ENCODE peak calls at places on chromosomes 5 and 9, in ten cellular contexts. One of them, this sample, is unnamed.
A peak's percentile ranks its signal among the peaks of the same experiment; 100 is the strongest.

GRCh38 chr5:176388003-176388340 is 426 bp downstream of the NOP16 start:
- DNase-seq in hepatocyte: peak; percentile 40
- DNase-seq in upper lobe of left lung: no peak
- DNase-seq in SK-N-SH: peak; percentile 65
- DNase-seq in spleen: no peak
- DNase-seq in CD4-positive, alpha-beta memory T cell: no peak
- DNase-seq in endodermal cell: peak; percentile 68
- DNase-seq in OCI-LY7: peak; percentile 37
- DNase-seq in astrocyte: peak; percentile 3
- DNase-seq in suprapubic skin: no peak
- DNase-seq in this sample: no peak

GRCh38 chr5:146151970-146152369 is 30.5 kb downstream of the LARS1 start:
- DNase-seq in hepatocyte: no peak
- DNase-seq in suprapubic skin: no peak
- DNase-seq in upper lobe of left lung: no peak
- DNase-seq in endodermal cell: no peak
- DNase-seq in OCI-LY7: no peak
- DNase-seq in astrocyte: no peak
- DNase-seq in spleen: no peak
- DNase-seq in SK-N-SH: no peak
- DNase-seq in CD4-positive, alpha-beta memory T cell: no peak
- DNase-seq in this sample: no peak

GRCh38 chr5:108736855-108737254 is 10.8 kb upstream of the FER start:
- DNase-seq in CD4-positive, alpha-beta memory T cell: no peak
- DNase-seq in spleen: no peak
- DNase-seq in endodermal cell: no peak
- DNase-seq in upper lobe of left lung: no peak
- DNase-seq in astrocyte: no peak
- DNase-seq in OCI-LY7: no peak
- DNase-seq in suprapubic skin: no peak
- DNase-seq in SK-N-SH: no peak
- DNase-seq in hepatocyte: no peak
- DNase-seq in this sample: no peak

GRCh38 chr5:157189223-157189622 is 8.6 kb downstream of the ITK start:
- DNase-seq in spleen: no peak
- DNase-seq in SK-N-SH: no peak
- DNase-seq in suprapubic skin: no peak
- DNase-seq in astrocyte: no peak
- DNase-seq in OCI-LY7: no peak
- DNase-seq in endodermal cell: no peak
- DNase-seq in upper lobe of left lung: no peak
- DNase-seq in CD4-positive, alpha-beta memory T cell: no peak
- DNase-seq in hepatocyte: no peak
- DNase-seq in this sample: no peak

GRCh38 chr5:15885156-15885555 is 294.4 kb downstream of the MARCHF11 start:
- DNase-seq in CD4-positive, alpha-beta memory T cell: no peak
- DNase-seq in OCI-LY7: no peak
- DNase-seq in spleen: no peak
- DNase-seq in endodermal cell: no peak
- DNase-seq in suprapubic skin: no peak
- DNase-seq in astrocyte: peak; percentile 78
- DNase-seq in SK-N-SH: no peak
- DNase-seq in upper lobe of left lung: no peak
- DNase-seq in hepatocyte: no peak
- DNase-seq in this sample: no peak

GRCh38 chr9:127915801-127916664 is 808 bp downstream of the ST6GALNAC4 start:
- DNase-seq in upper lobe of left lung: no peak
- DNase-seq in spleen: peak; percentile 88
- DNase-seq in OCI-LY7: peak; percentile 96
- DNase-seq in hepatocyte: no peak
- DNase-seq in CD4-positive, alpha-beta memory T cell: no peak
- DNase-seq in suprapubic skin: no peak
- DNase-seq in astrocyte: no peak
- DNase-seq in SK-N-SH: no peak
- DNase-seq in endodermal cell: peak; percentile 59
- DNase-seq in this sample: peak; percentile 43

GRCh38 chr9:91163773-91164471 is 197.8 kb downstream of the AUH start:
- DNase-seq in spleen: peak; percentile 89
- DNase-seq in endodermal cell: peak; percentile 38
- DNase-seq in OCI-LY7: peak; percentile 45
- DNase-seq in hepatocyte: no peak
- DNase-seq in CD4-positive, alpha-beta memory T cell: no peak
- DNase-seq in upper lobe of left lung: no peak
- DNase-seq in astrocyte: no peak
- DNase-seq in SK-N-SH: no peak
- DNase-seq in suprapubic skin: peak; percentile 55
- DNase-seq in this sample: no peak

GRCh38 chr9:4333231-4333740 is 33.4 kb upstream of the GLIS3 start:
- DNase-seq in endodermal cell: no peak
- DNase-seq in suprapubic skin: no peak
- DNase-seq in CD4-positive, alpha-beta memory T cell: no peak
- DNase-seq in OCI-LY7: no peak
- DNase-seq in hepatocyte: no peak
- DNase-seq in spleen: no peak
- DNase-seq in SK-N-SH: no peak
- DNase-seq in upper lobe of left lung: no peak
- DNase-seq in astrocyte: no peak
- DNase-seq in this sample: no peak

GRCh38 chr5:87121315-87122170 is 146.1 kb upstream of the RASA1 start:
- DNase-seq in SK-N-SH: no peak
- DNase-seq in astrocyte: peak; percentile 92
- DNase-seq in upper lobe of left lung: no peak
- DNase-seq in CD4-positive, alpha-beta memory T cell: peak; percentile 43
- DNase-seq in spleen: no peak
- DNase-seq in suprapubic skin: no peak
- DNase-seq in endodermal cell: no peak
- DNase-seq in hepatocyte: no peak
- DNase-seq in OCI-LY7: peak; percentile 20
- DNase-seq in this sample: peak; percentile 31

GRCh38 chr5:87119588-87119987 is 148.1 kb upstream of the RASA1 start:
- DNase-seq in CD4-positive, alpha-beta memory T cell: no peak
- DNase-seq in OCI-LY7: no peak
- DNase-seq in SK-N-SH: no peak
- DNase-seq in endodermal cell: no peak
- DNase-seq in upper lobe of left lung: no peak
- DNase-seq in suprapubic skin: no peak
- DNase-seq in spleen: no peak
- DNase-seq in hepatocyte: no peak
- DNase-seq in astrocyte: no peak
- DNase-seq in this sample: no peak

GRCh38 chr5:87122171-87122977 is 145.3 kb upstream of the RASA1 start:
- DNase-seq in upper lobe of left lung: no peak
- DNase-seq in SK-N-SH: no peak
- DNase-seq in OCI-LY7: no peak
- DNase-seq in astrocyte: no peak
- DNase-seq in endodermal cell: no peak
- DNase-seq in hepatocyte: no peak
- DNase-seq in suprapubic skin: no peak
- DNase-seq in CD4-positive, alpha-beta memory T cell: no peak
- DNase-seq in spleen: no peak
- DNase-seq in this sample: no peak

GRCh38 chr5:87116821-87117512 is 150.7 kb upstream of the RASA1 start:
- DNase-seq in CD4-positive, alpha-beta memory T cell: no peak
- DNase-seq in endodermal cell: no peak
- DNase-seq in suprapubic skin: no peak
- DNase-seq in hepatocyte: no peak
- DNase-seq in spleen: no peak
- DNase-seq in OCI-LY7: no peak
- DNase-seq in upper lobe of left lung: no peak
- DNase-seq in astrocyte: peak; percentile 24
- DNase-seq in SK-N-SH: no peak
- DNase-seq in this sample: no peak

GRCh38 chr5:87120518-87121314 is 147.0 kb upstream of the RASA1 start:
- DNase-seq in SK-N-SH: no peak
- DNase-seq in CD4-positive, alpha-beta memory T cell: peak; percentile 11
- DNase-seq in endodermal cell: no peak
- DNase-seq in suprapubic skin: no peak
- DNase-seq in spleen: no peak
- DNase-seq in OCI-LY7: no peak
- DNase-seq in hepatocyte: no peak
- DNase-seq in astrocyte: peak; percentile 97
- DNase-seq in upper lobe of left lung: no peak
- DNase-seq in this sample: peak; percentile 9
- H3K4me1 ChIP-seq in SK-N-SH: no peaks in the 10 kb centered on the region
- H3K4me1 ChIP-seq in CD4-positive, alpha-beta memory T cell: peaks cover 37% of the 10 kb centered on the region
- H3K4me1 ChIP-seq in endodermal cell: no peaks in the 10 kb centered on the region
- H3K4me1 ChIP-seq in suprapubic skin: peaks cover 17% of the 10 kb centered on the region
- H3K4me1 ChIP-seq in spleen: peaks cover 20% of the 10 kb centered on the region
- H3K4me1 ChIP-seq in OCI-LY7: peaks cover 22% of the 10 kb centered on the region
- H3K4me1 ChIP-seq in hepatocyte: no peaks in the 10 kb centered on the region
- H3K4me1 ChIP-seq in astrocyte: peaks cover 26% of the 10 kb centered on the region
- H3K4me1 ChIP-seq in upper lobe of left lung: peaks cover 5% of the 10 kb centered on the region
- H3K4me1 ChIP-seq in this sample: peaks cover 22% of the 10 kb centered on the region

GRCh38 chr9:130873966-130874365 is 22.6 kb downstream of the QRFP start:
- DNase-seq in OCI-LY7: no peak
- DNase-seq in SK-N-SH: no peak
- DNase-seq in hepatocyte: no peak
- DNase-seq in upper lobe of left lung: no peak
- DNase-seq in suprapubic skin: no peak
- DNase-seq in spleen: no peak
- DNase-seq in CD4-positive, alpha-beta memory T cell: no peak
- DNase-seq in endodermal cell: no peak
- DNase-seq in astrocyte: no peak
- DNase-seq in this sample: no peak

GRCh38 chr9:130874783-130875182 is 21.8 kb downstream of the QRFP start:
- DNase-seq in endodermal cell: no peak
- DNase-seq in suprapubic skin: no peak
- DNase-seq in astrocyte: no peak
- DNase-seq in upper lobe of left lung: no peak
- DNase-seq in spleen: no peak
- DNase-seq in hepatocyte: no peak
- DNase-seq in SK-N-SH: no peak
- DNase-seq in CD4-positive, alpha-beta memory T cell: no peak
- DNase-seq in OCI-LY7: no peak
- DNase-seq in this sample: no peak

GRCh38 chr9:130878295-130878694 is 18.3 kb downstream of the QRFP start:
- DNase-seq in spleen: no peak
- DNase-seq in suprapubic skin: no peak
- DNase-seq in hepatocyte: no peak
- DNase-seq in upper lobe of left lung: no peak
- DNase-seq in astrocyte: no peak
- DNase-seq in SK-N-SH: no peak
- DNase-seq in endodermal cell: no peak
- DNase-seq in CD4-positive, alpha-beta memory T cell: no peak
- DNase-seq in OCI-LY7: no peak
- DNase-seq in this sample: no peak

GRCh38 chr9:130879863-130880411 is 16.7 kb downstream of the QRFP start:
- DNase-seq in endodermal cell: no peak
- DNase-seq in astrocyte: no peak
- DNase-seq in OCI-LY7: no peak
- DNase-seq in upper lobe of left lung: no peak
- DNase-seq in suprapubic skin: no peak
- DNase-seq in spleen: no peak
- DNase-seq in CD4-positive, alpha-beta memory T cell: no peak
- DNase-seq in hepatocyte: no peak
- DNase-seq in SK-N-SH: no peak
- DNase-seq in this sample: no peak

GRCh38 chr9:130877300-130877699 is 19.3 kb downstream of the QRFP start:
- DNase-seq in spleen: no peak
- DNase-seq in endodermal cell: no peak
- DNase-seq in SK-N-SH: no peak
- DNase-seq in upper lobe of left lung: no peak
- DNase-seq in astrocyte: no peak
- DNase-seq in suprapubic skin: no peak
- DNase-seq in hepatocyte: no peak
- DNase-seq in OCI-LY7: no peak
- DNase-seq in CD4-positive, alpha-beta memory T cell: no peak
- DNase-seq in this sample: no peak
- H3K36me3 ChIP-seq in spleen: peaks cover 100% of the 10 kb centered on the region
- H3K36me3 ChIP-seq in endodermal cell: peaks cover 83% of the 10 kb centered on the region
- H3K36me3 ChIP-seq in SK-N-SH: peaks cover 77% of the 10 kb centered on the region
- H3K36me3 ChIP-seq in upper lobe of left lung: peaks cover 27% of the 10 kb centered on the region
- H3K36me3 ChIP-seq in astrocyte: peaks cover 77% of the 10 kb centered on the region
- H3K36me3 ChIP-seq in suprapubic skin: peaks cover 96% of the 10 kb centered on the region
- H3K36me3 ChIP-seq in hepatocyte: no peaks in the 10 kb centered on the region
- H3K36me3 ChIP-seq in OCI-LY7: peaks cover 23% of the 10 kb centered on the region
- H3K36me3 ChIP-seq in CD4-positive, alpha-beta memory T cell: peaks cover 42% of the 10 kb centered on the region
- H3K36me3 ChIP-seq in this sample: peaks cover 11% of the 10 kb centered on the region

GRCh38 chr9:125655074-125655633 is 51.9 kb downstream of the MAPKAP1 start:
- DNase-seq in spleen: no peak
- DNase-seq in SK-N-SH: no peak
- DNase-seq in endodermal cell: no peak
- DNase-seq in astrocyte: no peak
- DNase-seq in CD4-positive, alpha-beta memory T cell: no peak
- DNase-seq in upper lobe of left lung: no peak
- DNase-seq in OCI-LY7: no peak
- DNase-seq in hepatocyte: no peak
- DNase-seq in suprapubic skin: no peak
- DNase-seq in this sample: no peak
- H3K27ac ChIP-seq in spleen: no peak overlapping the region
- H3K27ac ChIP-seq in SK-N-SH: peak overlapping the region; percentile 62
- H3K27ac ChIP-seq in endodermal cell: no peak overlapping the region
- H3K27ac ChIP-seq in astrocyte: peak overlapping the region; percentile 64
- H3K27ac ChIP-seq in CD4-positive, alpha-beta memory T cell: no peak overlapping the region
- H3K27ac ChIP-seq in upper lobe of left lung: no peak overlapping the region
- H3K27ac ChIP-seq in OCI-LY7: no peak overlapping the region
- H3K27ac ChIP-seq in hepatocyte: no peak overlapping the region
- H3K27ac ChIP-seq in suprapubic skin: no peak overlapping the region
- H3K27ac ChIP-seq in this sample: no peak overlapping the region

GRCh38 chr9:77599492-77599891 is 48.6 kb downstream of the GNA14 start:
- DNase-seq in CD4-positive, alpha-beta memory T cell: no peak
- DNase-seq in suprapubic skin: no peak
- DNase-seq in astrocyte: no peak
- DNase-seq in spleen: no peak
- DNase-seq in upper lobe of left lung: no peak
- DNase-seq in SK-N-SH: no peak
- DNase-seq in OCI-LY7: no peak
- DNase-seq in hepatocyte: no peak
- DNase-seq in endodermal cell: no peak
- DNase-seq in this sample: no peak

GRCh38 chr9:77600810-77601209 is 47.3 kb downstream of the GNA14 start:
- DNase-seq in spleen: no peak
- DNase-seq in suprapubic skin: no peak
- DNase-seq in SK-N-SH: no peak
- DNase-seq in astrocyte: no peak
- DNase-seq in upper lobe of left lung: peak; percentile 29
- DNase-seq in OCI-LY7: no peak
- DNase-seq in endodermal cell: no peak
- DNase-seq in CD4-positive, alpha-beta memory T cell: no peak
- DNase-seq in hepatocyte: no peak
- DNase-seq in this sample: no peak

GRCh38 chr9:77597057-77597456 is 51.1 kb downstream of the GNA14 start:
- DNase-seq in SK-N-SH: no peak
- DNase-seq in CD4-positive, alpha-beta memory T cell: no peak
- DNase-seq in endodermal cell: no peak
- DNase-seq in astrocyte: no peak
- DNase-seq in spleen: no peak
- DNase-seq in upper lobe of left lung: no peak
- DNase-seq in OCI-LY7: no peak
- DNase-seq in suprapubic skin: no peak
- DNase-seq in hepatocyte: no peak
- DNase-seq in this sample: no peak

GRCh38 chr9:77598961-77599360 is 49.2 kb downstream of the GNA14 start:
- DNase-seq in hepatocyte: no peak
- DNase-seq in SK-N-SH: no peak
- DNase-seq in suprapubic skin: no peak
- DNase-seq in upper lobe of left lung: no peak
- DNase-seq in OCI-LY7: no peak
- DNase-seq in endodermal cell: no peak
- DNase-seq in astrocyte: no peak
- DNase-seq in spleen: no peak
- DNase-seq in CD4-positive, alpha-beta memory T cell: no peak
- DNase-seq in this sample: no peak

DNA sequence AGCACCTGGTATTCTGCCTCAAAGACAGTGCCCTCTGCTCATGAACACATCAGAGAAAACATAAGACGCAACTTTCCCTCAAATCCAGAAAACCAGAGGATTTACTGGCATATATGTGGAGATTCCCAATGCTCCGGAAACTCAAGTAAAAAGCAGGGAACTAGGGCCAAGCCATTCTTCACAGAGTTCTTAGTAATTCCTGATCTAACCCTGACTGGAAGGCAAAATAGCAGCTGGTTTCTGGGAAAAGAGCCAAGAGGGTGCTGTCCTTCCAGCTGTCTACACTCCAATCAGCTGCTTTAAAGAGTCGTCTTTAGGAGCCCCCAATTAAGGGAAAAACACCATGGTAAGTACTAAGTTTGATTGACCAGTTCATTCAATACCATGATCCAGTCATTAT is 49.6 kb downstream of the GNA14 start:
- DNase-seq in astrocyte: peak; percentile 65
- DNase-seq in hepatocyte: peak; percentile 34
- DNase-seq in CD4-positive, alpha-beta memory T cell: no peak
- DNase-seq in OCI-LY7: no peak
- DNase-seq in suprapubic skin: no peak
- DNase-seq in spleen: no peak
- DNase-seq in upper lobe of left lung: no peak
- DNase-seq in endodermal cell: no peak
- DNase-seq in SK-N-SH: no peak
- DNase-seq in this sample: no peak
- H3K4me1 ChIP-seq in astrocyte: no peaks in the 10 kb centered on the region
- H3K4me1 ChIP-seq in hepatocyte: no peaks in the 10 kb centered on the region
- H3K4me1 ChIP-seq in CD4-positive, alpha-beta memory T cell: no peaks in the 10 kb centered on the region
- H3K4me1 ChIP-seq in OCI-LY7: no peaks in the 10 kb centered on the region
- H3K4me1 ChIP-seq in suprapubic skin: peaks cover 6% of the 10 kb centered on the region
- H3K4me1 ChIP-seq in spleen: peaks cover 29% of the 10 kb centered on the region
- H3K4me1 ChIP-seq in upper lobe of left lung: peaks cover 50% of the 10 kb centered on the region
- H3K4me1 ChIP-seq in endodermal cell: peaks cover 6% of the 10 kb centered on the region
- H3K4me1 ChIP-seq in SK-N-SH: peaks cover 33% of the 10 kb centered on the region
- H3K4me1 ChIP-seq in this sample: peaks cover 5% of the 10 kb centered on the region